ENCODE peak calls at places on chromosome 1, in six cellular contexts. T is ELF-1; D is stimulated activated CD4-positive, alpha-beta T cell treated with anti-CD3 and anti-CD28 coated beads, Interleukin-1b, Interleukin-23, amount 100 ng/mL, for 4 hours; J is lower lobe of right lung; L is HS-27A; A is fibroblast of pulmonary artery. M is an unnamed sample.

GRCh38 chr1:183310753-183311465 is 107.3 kb downstream of the NMNAT2 start:
- DNase-seq in T (no peak), D (peak), J (no peak), L (no peak), A (no peak), M (peak)

GRCh38 chr1:111364690-111365089 is 62.8 kb downstream of the OVGP1 start:
- DNase-seq in T (peak), D (no peak), J (no peak), L (no peak), A (peak), M (no peak)

GRCh38 chr1:167136191-167136614 is 42.3 kb downstream of the STYXL2 start:
- DNase-seq in T (peak), D (no peak), J (no peak), L (peak), A (peak), M (peak)

GRCh38 chr1:47881505-47882442 is 115.4 kb downstream of the TRABD2B start:
- DNase-seq in T (no peak), D (no peak), J (no peak), L (no peak), A (no peak), M (no peak)

GRCh38 chr1:54945393-54945936 is 35.0 kb upstream of the TMEM61 start:
- DNase-seq in T (no peak), D (no peak), J (peak), L (no peak), A (no peak), M (no peak)

GRCh38 chr1:20100632-20101355 is 18.5 kb downstream of the PLA2G2D start:
- DNase-seq in T (peak), D (no peak), J (no peak), L (peak), A (peak), M (peak)

GRCh38 chr1:223364685-223365382 is 858 bp upstream of the SUSD4 start:
- DNase-seq in T (peak), D (peak), J (no peak), L (no peak), A (no peak), M (peak)

GRCh38 chr1:97308131-97308530 is 586.5 kb downstream of the PTBP2 start:
- DNase-seq in T (no peak), D (no peak), J (no peak), L (no peak), A (peak), M (no peak)

GRCh38 chr1:206786212-206786886 is 14.1 kb upstream of the IL10 start:
- DNase-seq in T (no peak), D (no peak), J (no peak), L (no peak), A (no peak), M (no peak)

GRCh38 chr1:199373139-199373538 is 654.4 kb upstream of the NR5A2 start:
- DNase-seq in T (no peak), D (no peak), J (no peak), L (no peak), A (no peak), M (no peak)

GRCh38 chr1:111603979-111604378 is 15.6 kb upstream of the RAP1A start:
- DNase-seq in T (peak), D (peak), J (no peak), L (no peak), A (no peak), M (peak)

GRCh38 chr1:14755518-14756252 is 157.2 kb downstream of the KAZN start:
- DNase-seq in T (peak), D (no peak), J (no peak), L (no peak), A (no peak), M (peak)

GRCh38 chr1:162976628-162977027 is 92.5 kb upstream of the RGS4 start:
- DNase-seq in T (no peak), D (no peak), J (no peak), L (no peak), A (no peak), M (no peak)

GRCh38 chr1:187006896-187007295 is 178.1 kb downstream of the PLA2G4A start:
- DNase-seq in T (no peak), D (no peak), J (no peak), L (no peak), A (no peak), M (no peak)

GRCh38 chr1:39268112-39268581 is 63.7 kb downstream of the MACF1 start:
- DNase-seq in T (peak), D (no peak), J (no peak), L (no peak), A (peak), M (peak)

GRCh38 chr1:27416387-27417111 is 24.1 kb downstream of the GPR3 start:
- DNase-seq in T (peak), D (no peak), J (no peak), L (no peak), A (peak), M (peak)

GRCh38 chr1:57079454-57080157 is 113.8 kb upstream of the C8B start:
- DNase-seq in T (peak), D (no peak), J (no peak), L (no peak), A (no peak), M (peak)

GRCh38 chr1:218426343-218426657 is 81.2 kb downstream of the TGFB2 start:
- DNase-seq in T (no peak), D (no peak), J (no peak), L (no peak), A (peak), M (no peak)

GRCh38 chr1:25731626-25732370 is 68.2 kb upstream of the SELENON start:
- DNase-seq in T (no peak), D (no peak), J (no peak), L (no peak), A (no peak), M (no peak)

GRCh38 chr1:231867607-231868006 is 241.0 kb downstream of the DISC1 start:
- DNase-seq in T (no peak), D (no peak), J (no peak), L (no peak), A (no peak), M (no peak)

GRCh38 chr1:91617242-91617837 is 116.7 kb downstream of the CDC7 start:
- DNase-seq in T (peak), D (no peak), J (peak), L (no peak), A (no peak), M (peak)

GRCh38 chr1:76669146-76669545 is 198.1 kb upstream of the ST6GALNAC5 start:
- DNase-seq in T (no peak), D (no peak), J (no peak), L (no peak), A (no peak), M (no peak)

GRCh38 chr1:44783697-44784093 is 4.3 kb downstream of the BEST4 start:
- DNase-seq in T (no peak), D (no peak), J (no peak), L (no peak), A (no peak), M (no peak)

GRCh38 chr1:50610563-50610962 is 187.3 kb upstream of the DMRTA2 start:
- DNase-seq in T (no peak), D (no peak), J (no peak), L (no peak), A (no peak), M (no peak)

GRCh38 chr1:3603566-3604467 is 7.5 kb downstream of the MEGF6 start:
- DNase-seq in T (no peak), D (no peak), J (no peak), L (no peak), A (no peak), M (no peak)

GRCh38 chr1:35180776-35181374 is 12.1 kb downstream of the SFPQ start:
- DNase-seq in T (no peak), D (no peak), J (no peak), L (no peak), A (no peak), M (no peak)

GRCh38 chr1:209246660-209247059 is 336.9 kb upstream of the CAMK1G start:
- DNase-seq in T (no peak), D (no peak), J (no peak), L (peak), A (no peak), M (no peak)

GRCh38 chr1:203361843-203362524 is 11.1 kb upstream of the FMOD start:
- DNase-seq in T (peak), D (no peak), J (peak), L (no peak), A (peak), M (peak)

GRCh38 chr1:65615859-65616258 is 176.8 kb upstream of the PDE4B start:
- DNase-seq in T (no peak), D (no peak), J (no peak), L (no peak), A (peak), M (no peak)

GRCh38 chr1:94926915-94927404 is at the start of gene CNN3:
- DNase-seq in T (peak), D (peak), J (peak), L (no peak), A (peak), M (peak)

GRCh38 chr1:239817801-239818200 is 273.9 kb upstream of the FMN2 start:
- DNase-seq in T (no peak), D (no peak), J (no peak), L (no peak), A (no peak), M (no peak)

GRCh38 chr1:236159704-236160539 is 17.6 kb downstream of the GPR137B start:
- DNase-seq in T (no peak), D (no peak), J (no peak), L (no peak), A (no peak), M (no peak)

GRCh38 chr1:230067441-230067870 is 418 bp downstream of the GALNT2 start:
- DNase-seq in T (peak), D (no peak), J (peak), L (no peak), A (peak), M (no peak)

GRCh38 chr1:172069535-172069934 is 228.2 kb downstream of the DNM3 start:
- DNase-seq in T (no peak), D (no peak), J (no peak), L (no peak), A (peak), M (no peak)

GRCh38 chr1:60145746-60146145 is 72.2 kb upstream of the C1orf87 start:
- DNase-seq in T (no peak), D (no peak), J (no peak), L (no peak), A (no peak), M (no peak)

GRCh38 chr1:109984190-109984455 is 442 bp upstream of the AHCYL1 start:
- DNase-seq in T (no peak), D (no peak), J (no peak), L (no peak), A (peak), M (no peak)

GRCh38 chr1:40849801-40850592 is 12.2 kb downstream of the CITED4 start:
- DNase-seq in T (peak), D (peak), J (peak), L (peak), A (peak), M (peak)

GRCh38 chr1:59007429-59007819 is 223.6 kb upstream of the JUN start:
- DNase-seq in T (no peak), D (no peak), J (no peak), L (no peak), A (no peak), M (no peak)

M was measured in islet precursor cell.